ENCODE peak calls at places on chromosomes 5 and 9, in four cellular contexts. One of them, this sample, is unnamed.

GRCh38 chr5:131671994-131672655 is 37.1 kb upstream of the RAPGEF6 start:
- DNase-seq in heart left ventricle: peak
- DNase-seq in cardiac muscle cell: peak
- DNase-seq in NB4: no peak
- DNase-seq in this sample: peak

GRCh38 chr5:163649522-163649921 is 144.1 kb downstream of the MAT2B start:
- DNase-seq in heart left ventricle: no peak
- DNase-seq in cardiac muscle cell: peak
- DNase-seq in NB4: no peak
- DNase-seq in this sample: no peak

GRCh38 chr5:159156839-159157238 is 52.5 kb downstream of the RNF145 start:
- DNase-seq in heart left ventricle: peak
- DNase-seq in cardiac muscle cell: peak
- DNase-seq in NB4: peak
- DNase-seq in this sample: peak

GRCh38 chr5:96567188-96567587 is 95.0 kb upstream of the CAST start:
- DNase-seq in heart left ventricle: no peak
- DNase-seq in cardiac muscle cell: peak
- DNase-seq in NB4: no peak
- DNase-seq in this sample: no peak

GRCh38 chr5:169777112-169777511 is 140.0 kb downstream of the DOCK2 start:
- DNase-seq in heart left ventricle: no peak
- DNase-seq in cardiac muscle cell: no peak
- DNase-seq in NB4: no peak
- DNase-seq in this sample: no peak

GRCh38 chr5:170631471-170632195 is 127.8 kb downstream of the KCNIP1 start:
- DNase-seq in heart left ventricle: peak
- DNase-seq in cardiac muscle cell: peak
- DNase-seq in NB4: no peak
- DNase-seq in this sample: no peak

GRCh38 chr9:124659099-124659659 is 111.9 kb downstream of the NR6A1 start:
- DNase-seq in heart left ventricle: peak
- DNase-seq in cardiac muscle cell: peak
- DNase-seq in NB4: peak
- DNase-seq in this sample: peak

GRCh38 chr9:118059520-118060278 is 355.5 kb downstream of the TLR4 start:
- DNase-seq in heart left ventricle: peak
- DNase-seq in cardiac muscle cell: peak
- DNase-seq in NB4: peak
- DNase-seq in this sample: no peak

GRCh38 chr5:133900498-133901270 is 67.7 kb downstream of the C5orf15 start:
- DNase-seq in heart left ventricle: no peak
- DNase-seq in cardiac muscle cell: no peak
- DNase-seq in NB4: no peak
- DNase-seq in this sample: no peak

GRCh38 chr5:10702040-10702629 is 58.9 kb downstream of the DAP start:
- DNase-seq in heart left ventricle: no peak
- DNase-seq in cardiac muscle cell: peak
- DNase-seq in NB4: no peak
- DNase-seq in this sample: peak

GRCh38 chr5:41794478-41794877 is 75.7 kb downstream of the OXCT1 start:
- DNase-seq in heart left ventricle: peak
- DNase-seq in cardiac muscle cell: peak
- DNase-seq in NB4: no peak
- DNase-seq in this sample: peak

GRCh38 chr9:131773911-131774379 is 34.1 kb upstream of the RAPGEF1 start:
- DNase-seq in heart left ventricle: peak
- DNase-seq in cardiac muscle cell: peak
- DNase-seq in NB4: peak
- DNase-seq in this sample: peak

GRCh38 chr9:127283917-127284316 is 19.3 kb downstream of the GARNL3 start:
- DNase-seq in heart left ventricle: no peak
- DNase-seq in cardiac muscle cell: peak
- DNase-seq in NB4: peak
- DNase-seq in this sample: peak

GRCh38 chr9:98284754-98285153 is 29.3 kb upstream of the TBC1D2 start:
- DNase-seq in heart left ventricle: no peak
- DNase-seq in cardiac muscle cell: no peak
- DNase-seq in NB4: no peak
- DNase-seq in this sample: no peak

GRCh38 chr5:75113354-75113753 is 61.0 kb upstream of the GCNT4 start:
- DNase-seq in heart left ventricle: no peak
- DNase-seq in cardiac muscle cell: no peak
- DNase-seq in NB4: no peak
- DNase-seq in this sample: no peak